ENCODE peak calls at places on chromosome 18, in five cellular contexts. Z is lower leg skin, B is prostate gland, A is GM23248, U is skeletal muscle cell. T is an unnamed sample.

GRCh38 chr18:37430346-37431076 is 135.1 kb downstream of the CELF4 start:
- DNase-seq in Z (no peak), U (no peak), A (no peak), B (no peak), T (no peak)

GRCh38 chr18:11946756-11947155 is 34.6 kb upstream of the IMPA2 start:
- DNase-seq in A (peak; percentile 75), B (no peak), Z (no peak), U (no peak), T (peak; percentile 87)

GRCh38 chr18:32767400-32767799 is 5.4 kb downstream of the KLHL14 start:
- DNase-seq in Z (no peak), U (no peak), B (no peak), A (no peak), T (no peak)

GRCh38 chr18:12857215-12857924 is 26.7 kb downstream of the PTPN2 start:
- DNase-seq in Z (no peak), B (no peak), U (no peak), A (no peak), T (no peak)

GRCh38 chr18:8084160-8084559 is 517.0 kb downstream of the PTPRM start:
- DNase-seq in Z (no peak), B (no peak), U (peak; percentile 20), A (peak; percentile 57), T (peak; percentile 7)

GRCh38 chr18:8982416-8983183 is 119.9 kb upstream of the NDUFV2 start:
- DNase-seq in A (peak; percentile 81), Z (no peak), U (peak; percentile 53), B (peak; percentile 19), T (peak; percentile 33)

GRCh38 chr18:13381907-13382682 is 163.5 kb downstream of the LDLRAD4 start:
- DNase-seq in U (no peak), B (peak; percentile 55), A (peak; percentile 78), Z (peak; percentile 89), T (no peak)

GRCh38 chr18:79949571-79950439 is 1.6 kb downstream of the SLC66A2 start:
- DNase-seq in B (no peak), U (no peak), A (peak; percentile 20), Z (peak; percentile 85), T (no peak)

DNA sequence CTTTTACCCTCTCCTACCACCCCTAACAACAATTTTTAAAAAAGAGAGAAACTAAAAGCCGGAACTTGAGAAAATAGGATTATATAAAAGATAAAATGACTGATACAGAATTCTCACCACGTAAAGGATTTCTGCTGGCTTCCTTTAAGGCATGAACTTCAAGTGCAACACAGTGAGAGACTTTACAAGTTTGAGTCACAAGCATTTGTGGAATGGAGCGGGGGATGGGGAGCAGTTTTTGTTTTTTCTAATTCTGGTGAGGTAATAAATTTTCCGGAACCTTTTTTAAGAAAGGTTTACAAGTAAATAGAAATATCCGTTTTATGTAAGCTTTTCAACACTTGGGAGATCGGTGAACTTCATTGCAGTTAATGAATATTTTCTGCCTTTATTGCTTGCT is 1.8 kb upstream of the CDH2 start:
- DNase-seq in U (no peak), Z (no peak), A (peak; percentile 67), B (no peak), T (no peak)
- H3K4me3 ChIP-seq in U (peak overlapping the region; percentile 86), Z (no peak overlapping the region), A (peak overlapping the region; percentile 76), B (no peak overlapping the region), T (no peak overlapping the region)

GRCh38 chr18:72752220-72752619 is 115.6 kb downstream of the NETO1 start:
- DNase-seq in U (no peak), A (no peak), B (no peak), Z (no peak), T (no peak)
- H3K4me3 ChIP-seq in U (no peak overlapping the region), A (no peak overlapping the region), B (no peak overlapping the region), Z (no peak overlapping the region), T (no peak overlapping the region)

GRCh38 chr18:50192903-50193795 is 1.8 kb downstream of the MYO5B start:
- DNase-seq in Z (no peak), U (no peak), A (no peak), B (no peak), T (no peak)
- H3K4me3 ChIP-seq in Z (no peak overlapping the region), U (no peak overlapping the region), A (no peak overlapping the region), B (peak overlapping the region; percentile 80), T (no peak overlapping the region)

GRCh38 chr18:49394191-49394590 is 66.3 kb downstream of the DYM start:
- DNase-seq in A (no peak), B (no peak), Z (no peak), U (no peak), T (no peak)

GRCh38 chr18:49398331-49398730 is 62.1 kb downstream of the DYM start:
- DNase-seq in A (peak; percentile 5), Z (no peak), U (no peak), B (no peak), T (no peak)

GRCh38 chr18:49399003-49399402 is 61.4 kb downstream of the DYM start:
- DNase-seq in A (no peak), Z (no peak), U (no peak), B (no peak), T (no peak)

GRCh38 chr18:49392352-49392751 is 68.1 kb downstream of the DYM start:
- DNase-seq in U (no peak), B (no peak), Z (no peak), A (no peak), T (no peak)

DNA sequence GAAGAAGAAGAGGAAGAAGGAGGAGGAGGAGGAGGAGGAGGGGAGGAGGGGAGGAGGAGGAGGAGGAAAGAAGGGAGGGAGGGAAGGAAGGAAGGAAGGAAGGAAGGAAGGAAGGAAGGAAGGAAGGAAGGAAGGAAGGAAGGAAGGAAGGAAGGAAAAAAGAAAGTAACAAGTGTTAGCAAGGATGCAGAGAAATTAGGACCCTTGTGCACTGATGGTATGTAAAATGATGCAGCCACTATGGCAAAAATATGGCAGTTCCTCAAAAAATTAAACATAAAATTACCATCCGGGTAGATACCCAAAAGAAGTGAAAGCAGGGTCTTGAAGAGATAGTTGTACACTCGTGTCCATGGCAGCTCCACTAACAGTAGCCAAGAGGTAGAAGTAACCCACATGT is 67.4 kb downstream of the DYM start:
- DNase-seq in Z (no peak), A (no peak), U (no peak), B (no peak), T (no peak)
- H3K4me3 ChIP-seq in Z (no peak overlapping the region), A (no peak overlapping the region), U (no peak overlapping the region), B (no peak overlapping the region), T (no peak overlapping the region)

GRCh38 chr18:21743166-21743831 is 2.7 kb downstream of the MIB1 start:
- DNase-seq in U (no peak), Z (no peak), A (no peak), B (no peak), T (no peak)
- H3K4me3 ChIP-seq in U (no peak overlapping the region), Z (no peak overlapping the region), A (peak overlapping the region; percentile 94), B (no peak overlapping the region), T (no peak overlapping the region)

DNA sequence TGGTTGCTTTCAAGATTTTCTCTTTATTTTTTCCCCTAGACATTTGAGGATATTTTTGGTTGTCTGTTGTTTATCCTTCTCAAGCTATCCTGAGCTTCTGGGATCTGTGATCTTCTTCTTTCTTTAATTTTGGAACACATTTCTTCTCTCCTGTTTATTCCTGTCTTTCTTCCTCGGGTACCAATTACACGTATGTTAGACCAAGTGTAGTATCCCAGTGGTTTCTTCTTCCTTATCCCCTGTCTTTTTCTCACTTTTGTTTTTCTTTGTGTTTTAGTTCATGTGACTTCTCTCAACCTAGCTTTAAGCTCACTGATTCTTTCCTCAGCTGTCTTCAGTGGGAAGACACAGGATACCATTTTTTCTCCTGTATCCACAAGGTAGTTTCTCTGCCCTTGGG is 120.0 kb downstream of the GALR1 start:
- DNase-seq in U (no peak), Z (no peak), A (peak; percentile 8), B (no peak), T (no peak)
- H3K4me3 ChIP-seq in U (no peak overlapping the region), Z (no peak overlapping the region), A (no peak overlapping the region), B (no peak overlapping the region), T (no peak overlapping the region)

T was measured in MG63.